ENCODE peak calls at places on chromosomes 6 and 20, in six cellular contexts. F is stimulated activated CD4-positive, alpha-beta T cell treated with anti-CD3 and anti-CD28 coated beads, Interleukin-15, amount 100 ng/mL, for 1 hour; X is RPMI8226; H is effector memory CD4-positive, alpha-beta T cell; C is Calu3; S is NCI-H748 treated with DMSO at 0.1 percent for 48 hours. A is an unnamed sample.

GRCh38 chr20:5513975-5514516 is 197.3 kb upstream of the PROKR2 start:
- DNase-seq in X (no peak), F (no peak), C (peak; percentile 25), H (no peak), S (no peak), A (no peak)

GRCh38 chr6:38113810-38114577 is 294.5 kb downstream of the ZFAND3 start:
- DNase-seq in C (no peak), F (no peak), H (no peak), S (peak; percentile 76), X (no peak), A (no peak)

GRCh38 chr6:111254779-111255166 is 167.5 kb downstream of the SLC16A10 start:
- DNase-seq in F (no peak), X (no peak), S (no peak), C (no peak), H (no peak), A (no peak)

GRCh38 chr20:25859649-25860530 is 163.2 kb upstream of the ZNF337 start:
- DNase-seq in F (peak; percentile 69), H (peak; percentile 71), C (peak; percentile 30), S (peak; percentile 79), X (peak; percentile 68), A (peak; percentile 79)

GRCh38 chr6:134177753-134178229 is 125.4 kb upstream of the SLC2A12 start:
- DNase-seq in X (no peak), C (no peak), S (no peak), F (no peak), H (no peak), A (no peak)

GRCh38 chr6:72623808-72624207 is 1.9 kb downstream of the KCNQ5 start:
- DNase-seq in F (no peak), X (peak; percentile 16), C (no peak), H (no peak), S (no peak), A (no peak)

GRCh38 chr6:114712129-114712662 is 369.4 kb upstream of the HS3ST5 start:
- DNase-seq in F (no peak), X (no peak), H (no peak), S (no peak), C (no peak), A (no peak)

GRCh38 chr6:155415953-155416352 is 39.7 kb downstream of the NOX3 start:
- DNase-seq in S (no peak), H (no peak), F (no peak), X (no peak), C (no peak), A (no peak)

GRCh38 chr6:148287979-148288378 is 54.7 kb upstream of the SASH1 start:
- DNase-seq in S (no peak), H (no peak), C (no peak), X (no peak), F (no peak), A (no peak)

GRCh38 chr6:39294133-39294532 is 20.1 kb downstream of the KCNK17 start:
- DNase-seq in C (no peak), F (no peak), H (no peak), X (no peak), S (no peak), A (no peak)